ENCODE peak calls at places on chromosomes 11 and 22, in eight cellular contexts. U, Q, W, N, R, I, B and G are unnamed samples.

GRCh38 chr11:83063073-83063754 is 8.5 kb downstream of the RAB30 start:
- DNase-seq in B (peak; percentile 40), Q (no peak), R (peak; percentile 16), U (peak; percentile 44), N (no peak), I (peak; percentile 28), W (no peak), G (no peak)

GRCh38 chr11:34599406-34599901 is 21.4 kb upstream of the EHF start:
- DNase-seq in B (peak; percentile 41), R (peak; percentile 39), W (no peak), N (no peak), U (peak; percentile 67), Q (no peak), I (no peak), G (no peak)

GRCh38 chr11:63915961-63916836 is 765 bp downstream of the RCOR2 start:
- DNase-seq in U (no peak), I (no peak), B (no peak), W (no peak), R (no peak), Q (peak; percentile 79), N (peak; percentile 56), G (no peak)

GRCh38 chr11:74459584-74459983 is 7.8 kb downstream of the KCNE3 start:
- DNase-seq in Q (no peak), N (no peak), W (no peak), U (no peak), I (no peak), R (no peak), B (no peak), G (no peak)

GRCh38 chr11:58636587-58636986 is 14.1 kb downstream of the CNTF start:
- DNase-seq in Q (no peak), B (no peak), R (no peak), I (no peak), U (no peak), N (no peak), W (no peak), G (no peak)

GRCh38 chr22:41094036-41094435 is 1.6 kb downstream of the EP300 start:
- DNase-seq in Q (no peak), N (peak; percentile 40), R (peak; percentile 35), B (no peak), W (no peak), U (no peak), I (no peak), G (no peak)

GRCh38 chr11:75541301-75541929 is 15.7 kb upstream of the GDPD5 start:
- DNase-seq in B (no peak), Q (no peak), R (no peak), W (no peak), U (no peak), I (no peak), N (no peak), G (no peak)

GRCh38 chr11:104254347-104254746 is 90.4 kb upstream of the PDGFD start:
- DNase-seq in I (no peak), W (no peak), R (peak; percentile 6), N (no peak), B (no peak), Q (no peak), U (no peak), G (peak; percentile 71)

GRCh38 chr11:35954205-35954604 is 10.3 kb downstream of the LDLRAD3 start:
- DNase-seq in R (no peak), Q (no peak), N (no peak), U (no peak), I (no peak), W (no peak), B (no peak), G (no peak)

GRCh38 chr22:39443416-39443815 is 13.4 kb upstream of the MGAT3 start:
- DNase-seq in R (no peak), I (no peak), Q (no peak), N (no peak), U (no peak), B (no peak), W (no peak), G (no peak)

GRCh38 chr22:35301370-35301874 is 1.7 kb downstream of the TOM1 start:
- DNase-seq in N (no peak), W (no peak), Q (no peak), I (peak; percentile 66), R (peak; percentile 75), B (peak; percentile 41), U (peak; percentile 100), G (no peak)

GRCh38 chr22:49873228-49873940 is 19.7 kb downstream of the ZBED4 start:
- DNase-seq in R (no peak), N (no peak), U (no peak), I (no peak), B (no peak), Q (no peak), W (no peak), G (no peak)

GRCh38 chr11:1573077-1573846 is 1.2 kb upstream of the DUSP8 start:
- DNase-seq in Q (no peak), I (no peak), B (no peak), N (no peak), R (no peak), U (no peak), W (no peak), G (no peak)

GRCh38 chr11:487571-488021 is 19.4 kb downstream of the RNH1 start:
- DNase-seq in I (no peak), N (no peak), Q (no peak), U (no peak), B (no peak), R (no peak), W (no peak), G (no peak)

GRCh38 chr11:78476066-78476465 is 58.4 kb upstream of the GAB2 start:
- DNase-seq in B (no peak), U (no peak), I (no peak), W (no peak), Q (no peak), R (no peak), N (no peak), G (no peak)

GRCh38 chr11:61341706-61342105 is 8.7 kb downstream of the TKFC start:
- DNase-seq in B (no peak), R (no peak), W (no peak), N (no peak), Q (no peak), U (no peak), I (no peak), G (no peak)

GRCh38 chr11:119550330-119550729 is 127.4 kb upstream of the THY1 start:
- DNase-seq in R (no peak), W (no peak), Q (no peak), I (no peak), N (no peak), B (no peak), U (no peak), G (no peak)

GRCh38 chr11:12210200-12210599 is 99.8 kb downstream of the MICAL2 start:
- DNase-seq in W (no peak), B (no peak), U (no peak), Q (peak; percentile 27), I (no peak), N (no peak), R (no peak), G (no peak)